ENCODE peak calls at places on chromosomes 5 and 9, in eight cellular contexts. One of them, this sample, is unnamed.
A peak's percentile ranks its signal among the peaks of the same experiment; 100 is the strongest.

GRCh38 chr9:123420560-123421210 is 64.7 kb downstream of the CRB2 start:
- DNase-seq in astrocyte: peak; percentile 6
- DNase-seq in heart left ventricle: no peak
- DNase-seq in epithelial cell of esophagus: no peak
- DNase-seq in sigmoid colon: peak; percentile 65
- DNase-seq in Calu3: no peak
- DNase-seq in GM13977: no peak
- DNase-seq in breast epithelium: no peak
- DNase-seq in this sample: no peak

GRCh38 chr5:997001-997474 is 11.6 kb upstream of the NKD2 start:
- DNase-seq in astrocyte: no peak
- DNase-seq in heart left ventricle: peak; percentile 55
- DNase-seq in epithelial cell of esophagus: no peak
- DNase-seq in sigmoid colon: peak; percentile 73
- DNase-seq in Calu3: no peak
- DNase-seq in GM13977: no peak
- DNase-seq in breast epithelium: no peak
- DNase-seq in this sample: no peak

GRCh38 chr5:147466581-147466980 is 43.3 kb downstream of the DPYSL3 start:
- DNase-seq in astrocyte: no peak
- DNase-seq in heart left ventricle: no peak
- DNase-seq in epithelial cell of esophagus: no peak
- DNase-seq in sigmoid colon: no peak
- DNase-seq in Calu3: no peak
- DNase-seq in GM13977: no peak
- DNase-seq in breast epithelium: no peak
- DNase-seq in this sample: no peak

GRCh38 chr9:131167146-131167692 is 41.8 kb downstream of the NUP214 start:
- DNase-seq in astrocyte: no peak
- DNase-seq in heart left ventricle: no peak
- DNase-seq in epithelial cell of esophagus: no peak
- DNase-seq in sigmoid colon: no peak
- DNase-seq in Calu3: no peak
- DNase-seq in GM13977: no peak
- DNase-seq in breast epithelium: no peak
- DNase-seq in this sample: no peak

GRCh38 chr5:132667761-132668705 is 5.8 kb upstream of the IL4 start:
- DNase-seq in astrocyte: no peak
- DNase-seq in heart left ventricle: no peak
- DNase-seq in epithelial cell of esophagus: peak; percentile 26
- DNase-seq in sigmoid colon: no peak
- DNase-seq in Calu3: no peak
- DNase-seq in GM13977: no peak
- DNase-seq in breast epithelium: no peak
- DNase-seq in this sample: no peak

GRCh38 chr9:6566409-6567139 is 79.0 kb downstream of the GLDC start:
- DNase-seq in astrocyte: peak; percentile 98
- DNase-seq in heart left ventricle: no peak
- DNase-seq in epithelial cell of esophagus: peak; percentile 99
- DNase-seq in sigmoid colon: no peak
- DNase-seq in Calu3: peak; percentile 47
- DNase-seq in GM13977: no peak
- DNase-seq in breast epithelium: no peak
- DNase-seq in this sample: no peak

GRCh38 chr9:69622664-69623063 is 49.5 kb downstream of the APBA1 start:
- DNase-seq in astrocyte: peak; percentile 93
- DNase-seq in heart left ventricle: no peak
- DNase-seq in epithelial cell of esophagus: no peak
- DNase-seq in sigmoid colon: no peak
- DNase-seq in Calu3: no peak
- DNase-seq in GM13977: no peak
- DNase-seq in breast epithelium: no peak
- DNase-seq in this sample: no peak

GRCh38 chr5:119302916-119303897 is 52.6 kb upstream of the TNFAIP8 start:
- DNase-seq in astrocyte: peak; percentile 99
- DNase-seq in heart left ventricle: no peak
- DNase-seq in epithelial cell of esophagus: peak; percentile 96
- DNase-seq in sigmoid colon: no peak
- DNase-seq in Calu3: peak; percentile 79
- DNase-seq in GM13977: no peak
- DNase-seq in breast epithelium: peak; percentile 30
- DNase-seq in this sample: no peak

GRCh38 chr5:157468293-157468965 is 8.4 kb downstream of the NIPAL4 start:
- DNase-seq in astrocyte: no peak
- DNase-seq in heart left ventricle: no peak
- DNase-seq in epithelial cell of esophagus: no peak
- DNase-seq in sigmoid colon: peak; percentile 39
- DNase-seq in Calu3: no peak
- DNase-seq in GM13977: no peak
- DNase-seq in breast epithelium: no peak
- DNase-seq in this sample: no peak

GRCh38 chr5:9046756-9047481 is 499.0 kb downstream of the SEMA5A start:
- DNase-seq in astrocyte: peak; percentile 95
- DNase-seq in heart left ventricle: peak; percentile 49
- DNase-seq in epithelial cell of esophagus: peak; percentile 93
- DNase-seq in sigmoid colon: no peak
- DNase-seq in Calu3: no peak
- DNase-seq in GM13977: no peak
- DNase-seq in breast epithelium: no peak
- DNase-seq in this sample: no peak

GRCh38 chr5:38330207-38330606 is 71.8 kb downstream of the EGFLAM start:
- DNase-seq in astrocyte: peak; percentile 34
- DNase-seq in heart left ventricle: no peak
- DNase-seq in epithelial cell of esophagus: peak; percentile 14
- DNase-seq in sigmoid colon: no peak
- DNase-seq in Calu3: no peak
- DNase-seq in GM13977: no peak
- DNase-seq in breast epithelium: no peak
- DNase-seq in this sample: no peak

GRCh38 chr5:146704949-146705665 is 173.4 kb downstream of the PPP2R2B start:
- DNase-seq in astrocyte: peak; percentile 48
- DNase-seq in heart left ventricle: no peak
- DNase-seq in epithelial cell of esophagus: peak; percentile 26
- DNase-seq in sigmoid colon: no peak
- DNase-seq in Calu3: no peak
- DNase-seq in GM13977: no peak
- DNase-seq in breast epithelium: no peak
- DNase-seq in this sample: no peak

GRCh38 chr5:76521240-76521758 is 101.9 kb downstream of the F2RL2 start:
- DNase-seq in astrocyte: peak; percentile 94
- DNase-seq in heart left ventricle: no peak
- DNase-seq in epithelial cell of esophagus: peak; percentile 47
- DNase-seq in sigmoid colon: no peak
- DNase-seq in Calu3: no peak
- DNase-seq in GM13977: peak; percentile 61
- DNase-seq in breast epithelium: no peak
- DNase-seq in this sample: no peak

GRCh38 chr5:159456722-159457462 is 126.6 kb upstream of the IL12B start:
- DNase-seq in astrocyte: peak; percentile 51
- DNase-seq in heart left ventricle: no peak
- DNase-seq in epithelial cell of esophagus: peak; percentile 74
- DNase-seq in sigmoid colon: no peak
- DNase-seq in Calu3: peak; percentile 23
- DNase-seq in GM13977: peak; percentile 68
- DNase-seq in breast epithelium: no peak
- DNase-seq in this sample: no peak

GRCh38 chr5:90092734-90093133 is 316.8 kb downstream of the CETN3 start:
- DNase-seq in astrocyte: no peak
- DNase-seq in heart left ventricle: no peak
- DNase-seq in epithelial cell of esophagus: peak; percentile 76
- DNase-seq in sigmoid colon: no peak
- DNase-seq in Calu3: no peak
- DNase-seq in GM13977: no peak
- DNase-seq in breast epithelium: no peak
- DNase-seq in this sample: no peak

GRCh38 chr9:21155501-21155900 is 11.0 kb downstream of the IFNA21 start:
- DNase-seq in astrocyte: no peak
- DNase-seq in heart left ventricle: no peak
- DNase-seq in epithelial cell of esophagus: peak; percentile 31
- DNase-seq in sigmoid colon: no peak
- DNase-seq in Calu3: no peak
- DNase-seq in GM13977: no peak
- DNase-seq in breast epithelium: no peak
- DNase-seq in this sample: no peak

GRCh38 chr9:21153688-21154608 is 12.3 kb upstream of the IFNW1 start:
- DNase-seq in astrocyte: peak; percentile 11
- DNase-seq in heart left ventricle: no peak
- DNase-seq in epithelial cell of esophagus: peak; percentile 48
- DNase-seq in sigmoid colon: no peak
- DNase-seq in Calu3: peak; percentile 22
- DNase-seq in GM13977: peak; percentile 33
- DNase-seq in breast epithelium: no peak
- DNase-seq in this sample: peak; percentile 15
- TF ChIP-seq CTCF in astrocyte: peak; percentile 4
- TF ChIP-seq CTCF in heart left ventricle: no peak
- TF ChIP-seq CTCF in epithelial cell of esophagus: peak; percentile 23
- TF ChIP-seq CTCF in sigmoid colon: no peak
- TF ChIP-seq CTCF in Calu3: no peak
- TF ChIP-seq CTCF in GM13977: peak; percentile 55
- TF ChIP-seq CTCF in breast epithelium: no peak
- TF ChIP-seq CTCF in this sample: no peak

GRCh38 chr5:149267241-149267973 is 4.3 kb upstream of the AFAP1L1 start:
- DNase-seq in astrocyte: peak; percentile 11
- DNase-seq in heart left ventricle: no peak
- DNase-seq in epithelial cell of esophagus: peak; percentile 43
- DNase-seq in sigmoid colon: no peak
- DNase-seq in Calu3: no peak
- DNase-seq in GM13977: no peak
- DNase-seq in breast epithelium: no peak
- DNase-seq in this sample: no peak

GRCh38 chr5:149268928-149269557 is 2.6 kb upstream of the AFAP1L1 start:
- DNase-seq in astrocyte: peak; percentile 24
- DNase-seq in heart left ventricle: no peak
- DNase-seq in epithelial cell of esophagus: peak; percentile 56
- DNase-seq in sigmoid colon: no peak
- DNase-seq in Calu3: peak; percentile 18
- DNase-seq in GM13977: peak; percentile 79
- DNase-seq in breast epithelium: no peak
- DNase-seq in this sample: no peak

GRCh38 chr5:149262315-149262714 is 9.3 kb upstream of the AFAP1L1 start:
- DNase-seq in astrocyte: no peak
- DNase-seq in heart left ventricle: no peak
- DNase-seq in epithelial cell of esophagus: peak; percentile 55
- DNase-seq in sigmoid colon: no peak
- DNase-seq in Calu3: no peak
- DNase-seq in GM13977: no peak
- DNase-seq in breast epithelium: no peak
- DNase-seq in this sample: no peak

GRCh38 chr5:149264432-149265069 is 7.1 kb upstream of the AFAP1L1 start:
- DNase-seq in astrocyte: no peak
- DNase-seq in heart left ventricle: no peak
- DNase-seq in epithelial cell of esophagus: peak; percentile 81
- DNase-seq in sigmoid colon: no peak
- DNase-seq in Calu3: peak; percentile 84
- DNase-seq in GM13977: peak; percentile 38
- DNase-seq in breast epithelium: no peak
- DNase-seq in this sample: peak; percentile 38

DNA sequence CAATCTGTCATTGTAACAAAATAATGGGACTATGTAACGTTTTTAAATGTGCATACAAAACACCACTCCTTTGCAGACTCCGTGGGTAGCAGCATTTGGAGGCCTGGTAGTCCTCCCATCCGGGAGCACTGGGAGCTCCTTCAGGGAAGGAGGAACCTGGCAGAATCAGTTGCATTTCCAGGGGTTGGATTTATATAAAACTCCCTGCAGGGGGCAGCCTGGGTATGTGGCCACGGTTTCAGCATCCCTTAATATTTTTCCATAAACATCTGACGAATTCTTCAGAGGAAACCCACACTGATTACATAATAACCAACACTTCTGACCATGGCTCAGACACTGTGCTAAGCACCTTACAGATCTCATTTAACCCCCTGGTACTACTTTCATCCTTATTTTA is 6.1 kb upstream of the AFAP1L1 start:
- DNase-seq in astrocyte: peak; percentile 30
- DNase-seq in heart left ventricle: no peak
- DNase-seq in epithelial cell of esophagus: peak; percentile 62
- DNase-seq in sigmoid colon: no peak
- DNase-seq in Calu3: peak; percentile 45
- DNase-seq in GM13977: no peak
- DNase-seq in breast epithelium: no peak
- DNase-seq in this sample: no peak
- TF ChIP-seq CTCF in astrocyte: peak; percentile 35
- TF ChIP-seq CTCF in heart left ventricle: peak; percentile 44
- TF ChIP-seq CTCF in epithelial cell of esophagus: peak; percentile 43
- TF ChIP-seq CTCF in sigmoid colon: no peak
- TF ChIP-seq CTCF in Calu3: peak; percentile 64
- TF ChIP-seq CTCF in GM13977: no peak
- TF ChIP-seq CTCF in breast epithelium: no peak
- TF ChIP-seq CTCF in this sample: peak; percentile 34

GRCh38 chr5:140242099-140242498 is 60.8 kb downstream of the PFDN1 start:
- DNase-seq in astrocyte: no peak
- DNase-seq in heart left ventricle: no peak
- DNase-seq in epithelial cell of esophagus: no peak
- DNase-seq in sigmoid colon: no peak
- DNase-seq in Calu3: no peak
- DNase-seq in GM13977: no peak
- DNase-seq in breast epithelium: no peak
- DNase-seq in this sample: no peak
- TF ChIP-seq CTCF in astrocyte: peak; percentile 21
- TF ChIP-seq CTCF in heart left ventricle: no peak
- TF ChIP-seq CTCF in epithelial cell of esophagus: no peak
- TF ChIP-seq CTCF in sigmoid colon: no peak
- TF ChIP-seq CTCF in Calu3: no peak
- TF ChIP-seq CTCF in GM13977: no peak
- TF ChIP-seq CTCF in breast epithelium: no peak
- TF ChIP-seq CTCF in this sample: no peak

DNA sequence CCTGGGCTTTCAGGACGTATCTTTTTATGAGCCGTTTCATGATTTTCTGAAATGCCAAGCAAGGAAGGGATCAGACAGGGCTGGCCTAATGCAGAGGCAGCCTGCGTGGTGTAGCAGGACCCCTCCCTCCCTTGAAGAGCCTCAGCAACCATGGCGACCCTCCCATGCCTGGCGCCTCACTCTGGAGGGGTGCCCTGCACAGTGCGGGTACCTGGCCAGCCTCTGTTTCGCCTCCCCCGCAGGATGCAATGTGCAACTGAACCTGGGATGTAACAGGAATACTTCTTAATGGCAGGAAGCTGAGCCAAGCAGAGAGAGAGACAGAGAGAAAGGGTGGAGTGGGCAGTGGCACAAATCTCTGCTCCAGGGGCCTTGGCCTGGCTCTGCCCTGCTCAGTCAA is 23.3 kb upstream of the SMIM32 start:
- DNase-seq in astrocyte: no peak
- DNase-seq in heart left ventricle: no peak
- DNase-seq in epithelial cell of esophagus: no peak
- DNase-seq in sigmoid colon: no peak
- DNase-seq in Calu3: no peak
- DNase-seq in GM13977: no peak
- DNase-seq in breast epithelium: no peak
- DNase-seq in this sample: no peak
- TF ChIP-seq CTCF in astrocyte: no peak
- TF ChIP-seq CTCF in heart left ventricle: no peak
- TF ChIP-seq CTCF in epithelial cell of esophagus: no peak
- TF ChIP-seq CTCF in sigmoid colon: no peak
- TF ChIP-seq CTCF in Calu3: no peak
- TF ChIP-seq CTCF in GM13977: no peak
- TF ChIP-seq CTCF in breast epithelium: no peak
- TF ChIP-seq CTCF in this sample: no peak

GRCh38 chr9:108142504-108143201 is 653.1 kb upstream of the KLF4 start:
- DNase-seq in astrocyte: peak; percentile 71
- DNase-seq in heart left ventricle: peak; percentile 84
- DNase-seq in epithelial cell of esophagus: peak; percentile 14
- DNase-seq in sigmoid colon: peak; percentile 97
- DNase-seq in Calu3: no peak
- DNase-seq in GM13977: no peak
- DNase-seq in breast epithelium: peak; percentile 95
- DNase-seq in this sample: peak; percentile 7
- TF ChIP-seq CTCF in astrocyte: peak; percentile 10
- TF ChIP-seq CTCF in heart left ventricle: no peak
- TF ChIP-seq CTCF in epithelial cell of esophagus: no peak
- TF ChIP-seq CTCF in sigmoid colon: no peak
- TF ChIP-seq CTCF in Calu3: no peak
- TF ChIP-seq CTCF in GM13977: no peak
- TF ChIP-seq CTCF in breast epithelium: peak; percentile 23
- TF ChIP-seq CTCF in this sample: no peak

This sample was measured in endothelial cell.